ENCODE peak calls at places on chromosomes 12 and 14, in six cellular contexts. K is H1, R is AG10803, L is fibroblast of lung, U is fibroblast of pulmonary artery, M is psoas muscle. Y is an unnamed sample.

GRCh38 chr12:124302807-124303578 is 8.1 kb downstream of the RFLNA start:
- DNase-seq in K (no peak), R (no peak), L (no peak), U (no peak), M (peak; percentile 39), Y (no peak)

GRCh38 chr14:92719890-92720323 is 28.5 kb downstream of the LGMN start:
- DNase-seq in K (no peak), R (peak; percentile 37), L (no peak), U (no peak), M (no peak), Y (no peak)

GRCh38 chr14:64646103-64646502 is 58.1 kb upstream of the PLEKHG3 start:
- DNase-seq in K (no peak), R (peak; percentile 95), L (peak; percentile 86), U (peak; percentile 81), M (no peak), Y (no peak)

GRCh38 chr14:103721334-103722120 is 5.9 kb downstream of the ZFYVE21 start:
- DNase-seq in K (no peak), R (no peak), L (no peak), U (peak; percentile 16), M (no peak), Y (no peak)

GRCh38 chr12:42161529-42161928 is 16.9 kb upstream of the GXYLT1 start:
- DNase-seq in K (no peak), R (no peak), L (no peak), U (no peak), M (no peak), Y (no peak)

GRCh38 chr12:115953031-115953430 is 324.5 kb downstream of the MED13L start:
- DNase-seq in K (no peak), R (no peak), L (no peak), U (no peak), M (no peak), Y (no peak)

GRCh38 chr12:42094277-42094676 is 50.4 kb downstream of the GXYLT1 start:
- DNase-seq in K (no peak), R (peak; percentile 28), L (peak; percentile 56), U (peak; percentile 65), M (no peak), Y (no peak)

GRCh38 chr12:120678572-120678971 is 8.4 kb upstream of the MLEC start:
- DNase-seq in K (no peak), R (no peak), L (no peak), U (no peak), M (no peak), Y (peak; percentile 69)

GRCh38 chr12:31928246-31929139 is 30.7 kb upstream of the RESF1 start:
- DNase-seq in K (no peak), R (no peak), L (no peak), U (no peak), M (no peak), Y (peak; percentile 63)

GRCh38 chr14:66078031-66078430 is 408.1 kb upstream of the CCDC196 start:
- DNase-seq in K (no peak), R (no peak), L (no peak), U (no peak), M (no peak), Y (no peak)

GRCh38 chr12:10720974-10721565 is 2.1 kb downstream of the YBX3 start:
- DNase-seq in K (no peak), R (no peak), L (no peak), U (no peak), M (no peak), Y (no peak)

GRCh38 chr14:77603654-77604270 is 12.7 kb downstream of the SPTLC2 start:
- DNase-seq in K (no peak), R (no peak), L (peak; percentile 25), U (peak; percentile 48), M (peak; percentile 56), Y (no peak)

GRCh38 chr14:68076451-68076850 is 256.9 kb downstream of the RAD51B start:
- DNase-seq in K (no peak), R (no peak), L (peak; percentile 40), U (peak; percentile 29), M (no peak), Y (no peak)

GRCh38 chr14:81137316-81137715 is 83.4 kb downstream of the GTF2A1 start:
- DNase-seq in K (no peak), R (peak; percentile 75), L (peak; percentile 42), U (peak; percentile 40), M (no peak), Y (no peak)

GRCh38 chr14:104393898-104394605 is 185.5 kb upstream of the C14orf180 start:
- DNase-seq in K (no peak), R (no peak), L (no peak), U (no peak), M (peak; percentile 75), Y (peak; percentile 67)

GRCh38 chr12:127422935-127423585 is 843.9 kb upstream of the TMEM132C start:
- DNase-seq in K (no peak), R (no peak), L (no peak), U (no peak), M (no peak), Y (no peak)

GRCh38 chr12:122862872-122863701 is 27.8 kb downstream of the HIP1R start:
- DNase-seq in K (no peak), R (no peak), L (no peak), U (no peak), M (peak; percentile 59), Y (no peak)

GRCh38 chr12:57435288-57435687 is 704 bp downstream of the INHBC start:
- DNase-seq in K (no peak), R (no peak), L (no peak), U (no peak), M (no peak), Y (no peak)

GRCh38 chr12:101110856-101111255 is 99.2 kb downstream of the SLC5A8 start:
- DNase-seq in K (no peak), R (no peak), L (no peak), U (no peak), M (no peak), Y (no peak)

GRCh38 chr12:20616093-20616492 is 79.0 kb upstream of the SLCO1C1 start:
- DNase-seq in K (no peak), R (no peak), L (no peak), U (no peak), M (no peak), Y (no peak)

GRCh38 chr12:6783828-6784227 is 5.5 kb upstream of the CD4 start:
- DNase-seq in K (no peak), R (no peak), L (no peak), U (no peak), M (no peak), Y (no peak)

GRCh38 chr12:121792607-121793500 is 634 bp downstream of the RHOF start:
- DNase-seq in K (no peak), R (no peak), L (no peak), U (no peak), M (peak; percentile 69), Y (peak; percentile 82)

GRCh38 chr12:121793501-121793835 is at the start of gene RHOF:
- DNase-seq in K (no peak), R (no peak), L (no peak), U (no peak), M (no peak), Y (peak; percentile 82)

GRCh38 chr12:121795029-121795977 is 1.8 kb upstream of the RHOF start:
- DNase-seq in K (peak; percentile 82), R (peak; percentile 77), L (peak; percentile 86), U (peak; percentile 89), M (peak; percentile 93), Y (peak; percentile 91)

GRCh38 chr12:121793836-121794531 is 496 bp upstream of the RHOF start:
- DNase-seq in K (peak; percentile 87), R (peak; percentile 89), L (peak; percentile 91), U (peak; percentile 90), M (peak; percentile 96), Y (peak; percentile 98)

DNA sequence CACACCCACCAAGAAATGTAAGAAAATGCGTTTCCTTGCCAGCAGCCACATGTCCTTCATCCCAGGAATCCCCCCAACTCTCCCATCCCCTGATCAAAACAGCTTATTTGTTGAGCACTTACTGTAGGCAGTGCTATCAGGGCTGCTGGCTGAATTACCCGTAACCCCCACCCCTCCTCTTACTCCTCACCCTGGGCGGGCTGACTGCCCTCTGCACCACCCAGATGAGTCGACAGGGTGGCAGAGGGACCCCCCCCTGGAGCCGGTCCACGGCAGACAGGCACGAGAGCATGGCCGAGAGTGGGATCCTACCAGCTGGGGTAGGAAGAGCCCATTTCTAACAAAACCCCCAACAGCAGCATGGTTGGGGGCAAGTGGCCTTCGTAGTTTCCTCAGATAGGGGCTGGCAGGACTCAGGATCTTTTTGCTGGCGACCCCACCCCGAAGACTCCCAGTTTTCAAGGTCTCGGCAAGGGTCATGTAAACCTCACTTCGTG is 1.1 kb upstream of the RHOF start:
- DNase-seq in K (no peak), R (no peak), L (no peak), U (no peak), M (peak; percentile 72), Y (no peak)
- TF ChIP-seq CTCF in K (no peak), R (no peak), L (no peak), U (no peak), M (no peak), Y (no peak)

GRCh38 chr14:89486961-89487360 is 69.9 kb upstream of the FOXN3 start:
- DNase-seq in K (no peak), R (peak; percentile 6), L (no peak), U (no peak), M (no peak), Y (no peak)

GRCh38 chr14:89493406-89493805 is 76.4 kb upstream of the FOXN3 start:
- DNase-seq in K (no peak), R (no peak), L (no peak), U (no peak), M (no peak), Y (no peak)

GRCh38 chr14:89486505-89486904 is 69.5 kb upstream of the FOXN3 start:
- DNase-seq in K (no peak), R (no peak), L (no peak), U (no peak), M (no peak), Y (no peak)

GRCh38 chr14:89491701-89492381 is 74.8 kb upstream of the FOXN3 start:
- DNase-seq in K (no peak), R (no peak), L (peak; percentile 76), U (peak; percentile 63), M (no peak), Y (no peak)

GRCh38 chr14:89489796-89490506 is 72.9 kb upstream of the FOXN3 start:
- DNase-seq in K (no peak), R (peak; percentile 35), L (peak; percentile 53), U (no peak), M (no peak), Y (no peak)
- H3K4me3 ChIP-seq in K (no peak overlapping the region), R (peak overlapping the region; percentile 50), L (peak overlapping the region; percentile 17), U (no peak overlapping the region), M (peak overlapping the region; percentile 60), Y (no peak overlapping the region)

GRCh38 chr14:44369401-44370123 is 137.5 kb downstream of the FSCB start:
- DNase-seq in K (no peak), R (no peak), L (no peak), U (no peak), M (no peak), Y (no peak)
- TF ChIP-seq CTCF in K (no peak), R (no peak), L (no peak), U (no peak), M (no peak), Y (no peak)

DNA sequence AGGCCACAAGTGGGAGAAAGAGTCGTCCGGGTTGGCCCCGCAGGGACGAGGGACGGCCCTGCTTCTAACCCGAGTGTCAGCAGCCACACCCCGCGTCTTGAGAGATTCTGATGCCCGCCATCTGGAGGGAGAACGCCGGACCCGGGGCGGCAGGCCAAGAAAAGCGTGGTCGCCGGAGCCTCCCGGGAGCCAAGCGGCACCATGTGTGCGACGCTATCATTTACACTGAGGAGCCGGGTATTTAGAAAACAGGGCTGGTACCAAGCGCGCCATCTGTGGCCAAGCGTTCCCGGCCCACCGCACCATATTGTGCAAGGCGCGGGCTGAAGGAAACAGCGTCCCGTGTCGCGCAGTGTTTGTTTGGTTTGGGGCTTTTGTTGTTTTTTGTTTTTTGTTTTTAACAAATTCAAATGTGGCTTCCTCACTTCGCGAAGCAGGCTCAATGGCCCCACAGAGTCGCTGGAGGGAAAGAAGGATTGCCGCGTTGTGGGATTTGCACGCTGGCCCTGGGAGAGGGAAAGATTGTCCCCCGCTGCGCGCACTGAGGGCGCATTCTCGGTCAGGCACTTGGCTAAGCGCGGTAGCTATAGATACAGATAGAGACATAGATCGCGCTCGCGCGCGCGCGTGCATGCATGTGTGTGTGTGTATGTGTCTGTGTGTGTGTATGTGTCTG is 153.8 kb downstream of the BCL11B start:
- DNase-seq in K (no peak), R (no peak), L (no peak), U (no peak), M (no peak), Y (no peak)
- H3K4me3 ChIP-seq in K (peak overlapping the region; percentile 14), R (no peak overlapping the region), L (no peak overlapping the region), U (no peak overlapping the region), M (no peak overlapping the region), Y (no peak overlapping the region)